ENCODE peak calls at places on chromosomes 5 and 9, in four cellular contexts. U, F, I and S are unnamed samples.

GRCh38 chr5:136805466-136805865 is 440.1 kb upstream of the TRPC7 start:
- DNase-seq in F (no peak), U (no peak), I (no peak), S (peak)

GRCh38 chr9:137745541-137745991 is 126.8 kb downstream of the EHMT1 start:
- DNase-seq in F (peak), U (peak), I (peak), S (peak)

GRCh38 chr5:124744170-124744911 is 2.1 kb downstream of the ZNF608 start:
- DNase-seq in I (peak), U (no peak), F (no peak), S (no peak)

GRCh38 chr5:73887688-73888087 is 261.7 kb downstream of the ARHGEF28 start:
- DNase-seq in U (no peak), I (no peak), F (no peak), S (no peak)

GRCh38 chr9:88076286-88077070 is 61.8 kb downstream of the SPATA31C2 start:
- DNase-seq in I (peak), F (peak), U (no peak), S (peak)

GRCh38 chr9:111943746-111944145 is 47.1 kb downstream of the UGCG start:
- DNase-seq in F (no peak), I (no peak), U (no peak), S (no peak)

GRCh38 chr5:134149571-134150303 is 27.0 kb downstream of the SKP1 start:
- DNase-seq in I (peak), U (no peak), F (no peak), S (no peak)

GRCh38 chr9:116149844-116150243 is 3.7 kb upstream of the PAPPA start:
- DNase-seq in U (no peak), I (no peak), F (no peak), S (peak)

GRCh38 chr5:150703767-150704166 is 2.9 kb upstream of the RBM22 start:
- DNase-seq in U (no peak), I (peak), F (no peak), S (no peak)

GRCh38 chr5:83444445-83444844 is 27.1 kb upstream of the VCAN start:
- DNase-seq in U (no peak), F (no peak), I (no peak), S (no peak)

GRCh38 chr9:33814816-33815215 is 2.1 kb upstream of the UBE2R2 start:
- DNase-seq in U (no peak), I (no peak), F (no peak), S (no peak)

GRCh38 chr9:84061613-84062205 is 81.1 kb downstream of the RMI1 start:
- DNase-seq in U (no peak), I (no peak), F (no peak), S (no peak)

GRCh38 chr9:133553978-133554713 is 19.6 kb downstream of the ADAMTSL2 start:
- DNase-seq in I (no peak), F (no peak), U (no peak), S (no peak)

GRCh38 chr9:1966725-1967366 is 48.3 kb upstream of the SMARCA2 start:
- DNase-seq in F (no peak), I (no peak), U (no peak), S (no peak)

GRCh38 chr5:36156124-36156601 is 4.3 kb downstream of the SKP2 start:
- DNase-seq in I (peak), F (no peak), U (no peak), S (no peak)
- TF ChIP-seq ELK1 in I (no peak), F (no peak), U (no peak), S (no peak)

GRCh38 chr5:54415896-54416640 is 39.4 kb upstream of the HSPB3 start:
- DNase-seq in F (no peak), I (peak), U (no peak), S (no peak)
- TF ChIP-seq ELK1 in F (no peak), I (no peak), U (no peak), S (no peak)

GRCh38 chr5:97070234-97070633 is 72.2 kb downstream of the LIX1 start:
- DNase-seq in I (no peak), F (no peak), U (no peak), S (no peak)
- TF ChIP-seq ELK1 in I (no peak), F (no peak), U (no peak), S (no peak)

GRCh38 chr5:127988149-127988755 is 95.3 kb upstream of the SLC12A2 start:
- DNase-seq in U (no peak), I (peak), F (peak), S (no peak)
- TF ChIP-seq ELK1 in U (no peak), I (no peak), F (no peak), S (no peak)

DNA sequence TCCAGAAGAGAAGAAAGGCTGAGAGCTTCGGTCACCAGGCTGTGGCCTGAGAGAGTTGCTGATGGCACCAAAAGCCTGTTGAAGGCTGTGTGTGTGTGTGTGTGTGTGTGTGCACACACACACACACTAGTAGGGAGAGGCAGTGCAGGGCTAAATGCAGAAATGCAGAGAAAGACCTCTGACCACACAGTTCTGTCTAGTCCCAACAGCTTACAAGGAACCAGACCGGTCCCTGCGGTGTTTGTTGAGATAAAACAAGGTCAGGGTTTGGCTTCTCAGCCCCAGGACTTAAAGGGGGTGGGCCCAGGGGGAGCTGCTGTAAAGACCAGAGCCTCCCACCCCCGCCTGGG is 225.6 kb downstream of the FANCC start:
- DNase-seq in U (no peak), F (no peak), I (peak), S (no peak)
- TF ChIP-seq ELK1 in U (no peak), F (no peak), I (no peak), S (no peak)

DNA sequence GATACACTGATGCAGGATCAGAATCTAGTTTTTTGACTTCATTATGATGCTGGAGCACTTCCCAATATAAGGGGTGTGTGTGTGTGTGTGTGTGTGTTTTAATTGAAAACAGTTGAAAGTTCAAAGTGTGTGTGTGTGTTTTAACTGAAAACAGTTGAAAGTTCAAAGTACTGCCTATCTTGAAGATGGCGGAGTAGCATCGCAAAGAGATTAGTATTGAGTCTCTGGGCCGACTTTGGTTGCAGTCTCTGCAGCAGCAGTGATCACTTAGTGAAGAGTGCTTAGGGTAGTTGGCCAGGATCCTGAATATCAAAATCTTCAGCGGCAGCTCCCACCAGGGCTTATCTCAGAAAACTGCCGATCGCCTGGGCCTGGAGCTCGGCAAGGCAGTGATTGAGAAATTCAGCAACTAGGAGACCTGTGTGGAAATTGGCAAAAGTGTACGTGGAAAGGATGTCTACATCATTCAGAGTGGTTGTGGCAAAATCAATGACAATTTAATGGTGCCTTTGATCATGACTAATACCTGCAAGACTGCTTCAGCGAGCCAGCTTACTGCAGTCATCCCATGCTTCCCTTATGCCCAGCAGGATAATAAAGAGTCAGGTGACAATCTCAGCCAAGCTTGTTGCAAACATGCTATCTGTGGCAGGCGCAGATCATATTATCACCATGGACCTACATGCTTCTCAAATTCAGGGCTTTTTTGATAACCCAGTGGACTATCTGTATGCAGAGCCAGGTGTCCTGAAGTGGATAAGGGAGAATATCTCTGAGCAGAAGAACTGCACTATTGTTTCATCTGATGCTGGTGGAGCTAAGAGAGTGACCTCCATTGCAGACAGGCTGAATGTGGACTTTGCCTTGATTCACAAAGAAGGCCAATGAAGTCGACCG is 7.3 kb upstream of the SCAI start:
- DNase-seq in I (no peak), U (no peak), F (no peak), S (no peak)
- TF ChIP-seq ELK1 in I (no peak), U (no peak), F (no peak), S (no peak)

GRCh38 chr5:3364941-3365340 is 230.7 kb upstream of the IRX1 start:
- DNase-seq in I (no peak), F (no peak), U (no peak), S (no peak)
- TF ChIP-seq ELK1 in I (no peak), F (no peak), U (no peak), S (no peak)

DNA sequence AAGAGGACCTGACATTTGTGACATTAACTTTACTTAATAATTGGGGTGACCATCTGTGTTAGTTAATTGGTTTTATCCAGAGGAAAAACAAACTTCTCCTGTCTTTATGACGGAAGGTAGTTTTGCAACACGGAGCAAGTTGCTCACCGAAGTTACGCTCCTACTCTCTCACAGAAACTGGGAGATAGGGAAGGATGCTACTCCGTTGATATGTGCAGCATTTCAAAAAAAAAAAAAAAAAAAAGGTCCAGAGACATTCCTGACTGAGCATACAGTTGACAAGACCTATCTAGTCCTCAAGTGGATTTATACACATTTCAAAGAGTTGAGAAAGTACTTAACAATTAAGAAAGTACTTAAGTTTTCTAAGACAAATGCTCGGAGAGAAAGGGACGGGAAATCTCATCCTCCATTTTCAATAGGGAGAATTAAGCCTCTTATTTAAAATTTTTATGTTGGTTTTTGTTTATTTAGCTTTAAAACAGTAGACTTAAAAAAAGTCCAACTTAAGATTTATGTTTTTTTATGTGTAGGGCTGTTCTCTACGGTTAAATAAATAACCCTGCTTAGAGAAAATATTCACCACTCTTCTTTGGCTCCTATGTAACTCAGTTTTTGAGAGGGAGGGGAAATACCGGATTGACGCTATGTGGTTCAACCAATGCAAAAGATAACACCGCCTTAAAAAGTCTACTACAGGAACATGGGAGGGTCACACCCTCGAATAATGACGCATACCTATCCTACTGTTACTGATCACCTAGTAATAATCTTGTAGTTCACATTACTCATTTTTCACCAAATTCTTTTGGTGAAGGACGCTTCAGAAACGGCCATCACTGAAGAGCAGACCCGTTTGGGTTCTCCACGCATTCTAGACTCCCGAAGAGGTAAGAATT is at the start of gene FER:
- DNase-seq in F (peak), U (peak), I (peak), S (peak)
- TF ChIP-seq ELK1 in F (no peak), U (no peak), I (no peak), S (no peak)